ENCODE peak calls at places on chromosomes 6 and 20, in eight cellular contexts. One of them, this sample, is unnamed.

GRCh38 chr6:43096451-43097097 is 20.5 kb downstream of the PTK7 start:
- DNase-seq in cerebellar cortex: no peak
- DNase-seq in kidney: peak; percentile 88
- DNase-seq in ELF-1: peak; percentile 96
- DNase-seq in effector memory CD4-positive, alpha-beta T cell: no peak
- DNase-seq in H7: peak; percentile 62
- DNase-seq in osteocyte: no peak
- DNase-seq in RWPE1: peak; percentile 87
- DNase-seq in this sample: no peak

GRCh38 chr20:4519530-4519929 is 202.2 kb upstream of the PRND start:
- DNase-seq in kidney: no peak
- DNase-seq in RWPE1: no peak
- DNase-seq in osteocyte: no peak
- DNase-seq in ELF-1: peak; percentile 70
- DNase-seq in H7: peak; percentile 73
- DNase-seq in cerebellar cortex: peak; percentile 4
- DNase-seq in effector memory CD4-positive, alpha-beta T cell: no peak
- DNase-seq in this sample: no peak

GRCh38 chr6:30735668-30736314 is 6.7 kb downstream of the FLOT1 start:
- DNase-seq in ELF-1: no peak
- DNase-seq in osteocyte: no peak
- DNase-seq in effector memory CD4-positive, alpha-beta T cell: no peak
- DNase-seq in cerebellar cortex: no peak
- DNase-seq in H7: no peak
- DNase-seq in kidney: peak; percentile 18
- DNase-seq in RWPE1: no peak
- DNase-seq in this sample: no peak

GRCh38 chr6:158847786-158848185 is 28.6 kb upstream of the EZR start:
- DNase-seq in osteocyte: no peak
- DNase-seq in ELF-1: no peak
- DNase-seq in cerebellar cortex: no peak
- DNase-seq in kidney: no peak
- DNase-seq in RWPE1: no peak
- DNase-seq in effector memory CD4-positive, alpha-beta T cell: no peak
- DNase-seq in H7: no peak
- DNase-seq in this sample: no peak

GRCh38 chr6:29948277-29948676 is 5.9 kb downstream of the HLA-A start:
- DNase-seq in cerebellar cortex: no peak
- DNase-seq in kidney: no peak
- DNase-seq in RWPE1: no peak
- DNase-seq in osteocyte: no peak
- DNase-seq in ELF-1: no peak
- DNase-seq in effector memory CD4-positive, alpha-beta T cell: no peak
- DNase-seq in H7: no peak
- DNase-seq in this sample: no peak

GRCh38 chr20:50399003-50399916 is 110.9 kb upstream of the PTPN1 start:
- DNase-seq in RWPE1: no peak
- DNase-seq in osteocyte: no peak
- DNase-seq in effector memory CD4-positive, alpha-beta T cell: no peak
- DNase-seq in ELF-1: peak; percentile 22
- DNase-seq in kidney: no peak
- DNase-seq in H7: no peak
- DNase-seq in cerebellar cortex: no peak
- DNase-seq in this sample: no peak

GRCh38 chr6:20400476-20401402 is 940 bp upstream of the E2F3 start:
- DNase-seq in osteocyte: no peak
- DNase-seq in RWPE1: peak; percentile 73
- DNase-seq in H7: peak; percentile 71
- DNase-seq in cerebellar cortex: peak; percentile 33
- DNase-seq in ELF-1: no peak
- DNase-seq in effector memory CD4-positive, alpha-beta T cell: peak; percentile 17
- DNase-seq in kidney: peak; percentile 84
- DNase-seq in this sample: peak; percentile 89

GRCh38 chr20:7770578-7770977 is 169.7 kb downstream of the HAO1 start:
- DNase-seq in RWPE1: no peak
- DNase-seq in kidney: no peak
- DNase-seq in cerebellar cortex: no peak
- DNase-seq in ELF-1: no peak
- DNase-seq in osteocyte: no peak
- DNase-seq in H7: no peak
- DNase-seq in effector memory CD4-positive, alpha-beta T cell: no peak
- DNase-seq in this sample: peak; percentile 87

GRCh38 chr6:130385059-130385695 is 19.4 kb downstream of the TMEM200A start:
- DNase-seq in cerebellar cortex: no peak
- DNase-seq in effector memory CD4-positive, alpha-beta T cell: no peak
- DNase-seq in kidney: no peak
- DNase-seq in H7: no peak
- DNase-seq in RWPE1: no peak
- DNase-seq in osteocyte: no peak
- DNase-seq in ELF-1: no peak
- DNase-seq in this sample: no peak

GRCh38 chr6:73542882-73543281 is 22.1 kb upstream of the EEF1A1 start:
- DNase-seq in RWPE1: no peak
- DNase-seq in effector memory CD4-positive, alpha-beta T cell: no peak
- DNase-seq in kidney: no peak
- DNase-seq in cerebellar cortex: no peak
- DNase-seq in osteocyte: no peak
- DNase-seq in H7: no peak
- DNase-seq in ELF-1: no peak
- DNase-seq in this sample: no peak

GRCh38 chr20:47360207-47360488 is 3.6 kb upstream of the ZMYND8 start:
- DNase-seq in RWPE1: peak; percentile 77
- DNase-seq in ELF-1: no peak
- DNase-seq in kidney: peak; percentile 19
- DNase-seq in osteocyte: no peak
- DNase-seq in cerebellar cortex: no peak
- DNase-seq in effector memory CD4-positive, alpha-beta T cell: no peak
- DNase-seq in H7: no peak
- DNase-seq in this sample: peak; percentile 77